ENCODE peak calls at places on chromosomes 4 and X, in six cellular contexts. A, W, Y, V, Q and E are unnamed samples. For H3K4me1, the result is how much of the 10 kb centered on the place peaks cover.

GRCh38 chr4:6939761-6940743 is 30.4 kb downstream of the TBC1D14 start:
- DNase-seq in A (no peak), W (no peak), Y (no peak), V (no peak), Q (no peak), E (no peak)

GRCh38 chr4:94354474-94354896 is 11.8 kb upstream of the HPGDS start:
- DNase-seq in A (no peak), W (no peak), Y (no peak), V (no peak), Q (no peak), E (no peak)

GRCh38 chr4:25896782-25897539 is 17.1 kb upstream of the SMIM20 start:
- DNase-seq in A (no peak), W (no peak), Y (no peak), V (no peak), Q (peak), E (no peak)

GRCh38 chr4:22874334-22874912 is 181.7 kb downstream of the GBA3 start:
- DNase-seq in A (no peak), W (no peak), Y (no peak), V (no peak), Q (no peak), E (no peak)

GRCh38 chr4:26048378-26048882 is 134.4 kb downstream of the SMIM20 start:
- DNase-seq in A (peak), W (peak), Y (peak), V (peak), Q (no peak), E (peak)

GRCh38 chr4:101019313-101019712 is 328.0 kb downstream of the PPP3CA start:
- DNase-seq in A (no peak), W (no peak), Y (no peak), V (no peak), Q (no peak), E (no peak)

GRCh38 chr4:37531156-37531555 is 155.0 kb downstream of the RELL1 start:
- DNase-seq in A (no peak), W (no peak), Y (no peak), V (no peak), Q (no peak), E (no peak)

GRCh38 chr4:48173055-48173991 is 39.3 kb upstream of the TXK start:
- DNase-seq in A (peak), W (peak), Y (no peak), V (no peak), Q (no peak), E (no peak)

GRCh38 chr4:121096629-121097028 is 24.3 kb upstream of the NDNF start:
- DNase-seq in A (peak), W (no peak), Y (no peak), V (no peak), Q (no peak), E (no peak)

GRCh38 chrX:56783996-56784620 is 55.1 kb downstream of the NBDY start:
- DNase-seq in A (no peak), W (no peak), Y (no peak), V (no peak), Q (no peak), E (no peak)

GRCh38 chr4:13534344-13535063 is 9.8 kb downstream of the NKX3-2 start:
- DNase-seq in A (no peak), W (no peak), Y (no peak), V (no peak), Q (no peak), E (no peak)

GRCh38 chrX:46216406-46216805 is 328.8 kb downstream of the ZNF674 start:
- DNase-seq in A (no peak), W (no peak), Y (no peak), V (no peak), Q (no peak), E (no peak)

GRCh38 chr4:42280327-42281095 is 116.8 kb upstream of the SHISA3 start:
- DNase-seq in A (peak), W (no peak), Y (no peak), V (no peak), Q (no peak), E (no peak)

GRCh38 chr4:104128850-104129213 is 365.9 kb downstream of the CXXC4 start:
- DNase-seq in A (no peak), W (no peak), Y (no peak), V (no peak), Q (no peak), E (no peak)

GRCh38 chr4:82268050-82268825 is 105.6 kb downstream of the HNRNPD start:
- DNase-seq in A (peak), W (peak), Y (no peak), V (peak), Q (peak), E (peak)

GRCh38 chr4:118682928-118683327 is 2.3 kb upstream of the METTL14 start:
- DNase-seq in A (peak), W (no peak), Y (no peak), V (no peak), Q (no peak), E (no peak)

GRCh38 chrX:68286076-68286475 is 147.2 kb downstream of the OPHN1 start:
- DNase-seq in A (no peak), W (no peak), Y (no peak), V (no peak), Q (no peak), E (no peak)

GRCh38 chr4:8830611-8831200 is 40.9 kb downstream of the HMX1 start:
- DNase-seq in A (no peak), W (peak), Y (no peak), V (no peak), Q (peak), E (no peak)

GRCh38 chr4:168907119-168907698 is 102.8 kb downstream of the CBR4 start:
- DNase-seq in A (no peak), W (no peak), Y (no peak), V (no peak), Q (no peak), E (no peak)

GRCh38 chrX:103831342-103831802 is 685 bp downstream of the RAB9B start:
- DNase-seq in A (no peak), W (no peak), Y (no peak), V (no peak), Q (peak), E (no peak)

GRCh38 chrX:10089378-10089795 is 67.4 kb upstream of the CLCN4 start:
- DNase-seq in A (peak), W (no peak), Y (no peak), V (no peak), Q (no peak), E (no peak)

GRCh38 chrX:120726294-120726693 is 96.4 kb upstream of the C1GALT1C1 start:
- DNase-seq in A (no peak), W (no peak), Y (no peak), V (no peak), Q (no peak), E (no peak)

GRCh38 chr4:98055800-98056501 is 87.3 kb downstream of the STPG2 start:
- DNase-seq in A (no peak), W (no peak), Y (no peak), V (no peak), Q (no peak), E (no peak)

GRCh38 chr4:77052352-77052751 is 23.4 kb downstream of the CCNI start:
- DNase-seq in A (peak), W (no peak), Y (no peak), V (no peak), Q (peak), E (no peak)

GRCh38 chr4:6331018-6331417 is 61.4 kb downstream of the WFS1 start:
- DNase-seq in A (peak), W (no peak), Y (no peak), V (no peak), Q (no peak), E (no peak)

GRCh38 chr4:8255698-8256441 is 13.7 kb upstream of the HTRA3 start:
- DNase-seq in A (peak), W (no peak), Y (no peak), V (peak), Q (no peak), E (peak)

GRCh38 chr4:118273642-118274041 is 79.2 kb downstream of the PRSS12 start:
- DNase-seq in A (no peak), W (no peak), Y (no peak), V (no peak), Q (no peak), E (no peak)

GRCh38 chrX:152028611-152029010 is 54.1 kb upstream of the GABRE start:
- DNase-seq in A (no peak), W (no peak), Y (no peak), V (no peak), Q (no peak), E (no peak)

GRCh38 chr4:177283167-177283566 is 26.5 kb upstream of the NEIL3 start:
- DNase-seq in A (peak), W (no peak), Y (no peak), V (no peak), Q (no peak), E (no peak)

GRCh38 chrX:40105016-40105790 is 7.4 kb upstream of the BCOR start:
- DNase-seq in A (peak), W (peak), Y (no peak), V (peak), Q (no peak), E (no peak)

GRCh38 chr4:69490271-69490670 is 5.4 kb downstream of the UGT2B4 start:
- DNase-seq in A (no peak), W (no peak), Y (no peak), V (no peak), Q (no peak), E (no peak)

GRCh38 chr4:96097040-96097607 is 257.2 kb downstream of the PDHA2 start:
- DNase-seq in A (peak), W (no peak), Y (no peak), V (no peak), Q (no peak), E (no peak)

GRCh38 chrX:148659481-148659880 is 159.1 kb downstream of the AFF2 start:
- DNase-seq in A (peak), W (no peak), Y (no peak), V (no peak), Q (no peak), E (no peak)

GRCh38 chr4:179624768-179625181 is 2182.5 kb upstream of the AGA start:
- DNase-seq in A (no peak), W (no peak), Y (no peak), V (no peak), Q (peak), E (no peak)

GRCh38 chrX:134144231-134144630 is 92.8 kb upstream of the CCDC160 start:
- DNase-seq in A (peak), W (no peak), Y (no peak), V (no peak), Q (no peak), E (no peak)

GRCh38 chr4:174214102-174214878 is 69.2 kb downstream of the FBXO8 start:
- DNase-seq in A (no peak), W (no peak), Y (no peak), V (no peak), Q (no peak), E (no peak)
- H3K4me1 ChIP-seq in A (under half), W (under half), Y (under half), V (under half), Q (under half), E (under half)

GRCh38 chr4:138522366-138522765 is 280.2 kb upstream of the SLC7A11 start:
- DNase-seq in A (peak), W (no peak), Y (no peak), V (no peak), Q (no peak), E (no peak)
- TF ChIP-seq CTCF in A (peak), W (no peak), Y (no peak), V (peak), Q (no peak), E (no peak)

GRCh38 chr4:86950835-86951525 is 16.2 kb downstream of the AFF1 start:
- DNase-seq in A (no peak), W (no peak), Y (no peak), V (no peak), Q (no peak), E (no peak)
- H3K4me1 ChIP-seq in A (under half), W (under half), Y (under half), V (under half), Q (under half), E (under half)

GRCh38 chr4:184765473-184766346 is 31.8 kb upstream of the CENPU start:
- DNase-seq in A (no peak), W (no peak), Y (no peak), V (no peak), Q (no peak), E (no peak)
- TF ChIP-seq CTCF in A (no peak), W (no peak), Y (no peak), V (no peak), Q (no peak), E (no peak)

GRCh38 chr4:73723029-73723428 is 17.3 kb upstream of the CXCL8 start:
- DNase-seq in A (no peak), W (no peak), Y (no peak), V (no peak), Q (no peak), E (no peak)
- H3K4me1 ChIP-seq in A (under half), W (under half), Y (under half), V (under half), Q (under half), E (under half)